ENCODE peak calls at places on chromosomes 1 and 21, in five cellular contexts. S is right lobe of liver; D is activated CD4-positive, alpha-beta T cell treated with anti-CD3 and anti-CD28 coated beads, Interleukin-2, amount 50 U/mL, for 4 hours; N is HFF-Myc; K is PC-9. E is an unnamed sample.

GRCh38 chr1:230073371-230074035 is 6.5 kb downstream of the GALNT2 start:
- DNase-seq in S (no peak), D (no peak), K (peak; percentile 32), N (no peak), E (no peak)

GRCh38 chr1:91754348-91754747 is 131.6 kb downstream of the TGFBR3 start:
- DNase-seq in S (no peak), D (no peak), N (no peak), K (no peak), E (no peak)

GRCh38 chr1:234212764-234213406 is 160.4 kb upstream of the COA6 start:
- DNase-seq in N (peak; percentile 15), S (no peak), K (no peak), D (peak; percentile 23), E (no peak)

GRCh38 chr1:113874017-113874879 is 2.7 kb upstream of the PTPN22 start:
- DNase-seq in S (no peak), D (no peak), K (no peak), N (no peak), E (peak; percentile 41)

GRCh38 chr1:200428482-200429205 is 18.8 kb upstream of the ZNF281 start:
- DNase-seq in N (no peak), S (no peak), D (no peak), K (no peak), E (no peak)

GRCh38 chr1:213541641-213542040 is 446.1 kb upstream of the PROX1 start:
- DNase-seq in N (no peak), S (no peak), D (no peak), K (no peak), E (no peak)

GRCh38 chr1:234734864-234735263 is 124.9 kb upstream of the IRF2BP2 start:
- DNase-seq in K (no peak), D (no peak), S (no peak), N (no peak), E (no peak)

GRCh38 chr1:27832762-27833161 is 2.2 kb downstream of the PPP1R8 start:
- DNase-seq in K (no peak), N (peak; percentile 27), S (no peak), D (no peak), E (no peak)

GRCh38 chr1:119771016-119771415 is 2.3 kb upstream of the HMGCS2 start:
- DNase-seq in S (no peak), D (no peak), K (no peak), N (no peak), E (no peak)

GRCh38 chr1:15424981-15425380 is 13.3 kb upstream of the CTRC start:
- DNase-seq in D (no peak), K (no peak), S (no peak), N (no peak), E (no peak)

GRCh38 chr1:18736958-18737357 is 106.3 kb downstream of the PAX7 start:
- DNase-seq in D (no peak), N (no peak), K (no peak), S (no peak), E (no peak)

GRCh38 chr1:183580281-183580682 is 10.0 kb downstream of the NCF2 start:
- DNase-seq in K (no peak), D (no peak), S (no peak), N (no peak), E (peak; percentile 48)

GRCh38 chr21:15293251-15293650 is 228.5 kb upstream of the NRIP1 start:
- DNase-seq in D (no peak), K (peak; percentile 43), S (no peak), N (peak; percentile 45), E (peak; percentile 15)

GRCh38 chr1:114369930-114370329 is 141.1 kb downstream of the TRIM33 start:
- DNase-seq in K (no peak), D (no peak), N (no peak), S (no peak), E (no peak)

GRCh38 chr1:56322211-56322610 is 257.2 kb downstream of the PLPP3 start:
- DNase-seq in S (no peak), N (no peak), K (no peak), D (no peak), E (no peak)

GRCh38 chr1:232793944-232794343 is 11.3 kb upstream of the MAP10 start:
- DNase-seq in N (peak; percentile 35), D (no peak), S (no peak), K (no peak), E (peak; percentile 2)

GRCh38 chr1:101929343-101929742 is 67.4 kb downstream of the OLFM3 start:
- DNase-seq in N (no peak), K (no peak), D (no peak), S (no peak), E (no peak)

GRCh38 chr1:173666646-173667045 is 3.0 kb downstream of the ANKRD45 start:
- DNase-seq in K (no peak), D (no peak), S (no peak), N (no peak), E (no peak)

GRCh38 chr1:201543871-201544521 is 5.1 kb downstream of the NAV1 start:
- DNase-seq in N (no peak), K (no peak), S (no peak), D (no peak), E (no peak)

GRCh38 chr21:46116189-46116845 is 18.4 kb downstream of the COL6A2 start:
- DNase-seq in D (no peak), N (no peak), K (no peak), S (peak; percentile 45), E (no peak)

GRCh38 chr1:173603056-173603591 is at the start of gene SLC9C2:
- DNase-seq in N (no peak), K (no peak), D (no peak), S (no peak), E (no peak)

GRCh38 chr1:200966934-200967333 is 56.6 kb downstream of the KIF21B start:
- DNase-seq in S (no peak), N (no peak), D (no peak), K (no peak), E (no peak)

GRCh38 chr1:90381598-90381997 is 335.5 kb downstream of the BARHL2 start:
- DNase-seq in D (no peak), K (no peak), N (no peak), S (no peak), E (no peak)

GRCh38 chr1:210900079-210900478 is 233.9 kb downstream of the KCNH1 start:
- DNase-seq in K (no peak), S (no peak), D (no peak), N (no peak), E (no peak)

GRCh38 chr21:45246014-45246413 is 41.7 kb downstream of the POFUT2 start:
- DNase-seq in N (no peak), K (no peak), D (no peak), S (no peak), E (no peak)

GRCh38 chr1:56397409-56397808 is 182.0 kb downstream of the PLPP3 start:
- DNase-seq in N (no peak), D (no peak), K (no peak), S (no peak), E (no peak)

GRCh38 chr1:209567788-209568187 is 15.7 kb upstream of the CAMK1G start:
- DNase-seq in K (no peak), S (no peak), D (no peak), N (no peak), E (no peak)

GRCh38 chr1:155645648-155646047 is 35.6 kb downstream of the MSTO1 start:
- DNase-seq in N (no peak), S (no peak), D (no peak), K (no peak), E (no peak)